ENCODE peak calls at places on chromosomes 4 and X, in four cellular contexts. U, P, S and V are unnamed samples.

GRCh38 chr4:84286048-84286447 is 213.0 kb downstream of the NKX6-1 start:
- DNase-seq in P (no peak), S (no peak), U (no peak), V (no peak)

GRCh38 chrX:96685205-96686099 is 810 bp downstream of the DIAPH2 start:
- DNase-seq in S (peak; percentile 30), U (peak; percentile 54), P (peak; percentile 6), V (peak; percentile 51)

GRCh38 chr4:149716728-149717127 is 98.9 kb downstream of the IQCM start:
- DNase-seq in U (no peak), S (no peak), P (no peak), V (no peak)

GRCh38 chrX:40158036-40158706 is 60.4 kb upstream of the BCOR start:
- DNase-seq in P (no peak), S (peak; percentile 83), U (peak; percentile 54), V (no peak)

GRCh38 chr4:4480685-4481393 is 61.0 kb downstream of the STX18 start:
- DNase-seq in P (no peak), U (no peak), S (peak; percentile 31), V (peak; percentile 94)

GRCh38 chrX:49177873-49178480 is 6.3 kb downstream of the PLP2 start:
- DNase-seq in U (no peak), P (no peak), S (no peak), V (no peak)

GRCh38 chr4:168618577-168619265 is 121.9 kb downstream of the PALLD start:
- DNase-seq in S (no peak), U (no peak), P (no peak), V (no peak)

GRCh38 chrX:106921637-106922036 is 1.4 kb downstream of the CLDN2 start:
- DNase-seq in U (no peak), P (no peak), S (no peak), V (no peak)

GRCh38 chr4:56906534-56906933 is 1.2 kb upstream of the REST start:
- DNase-seq in U (no peak), P (no peak), S (no peak), V (no peak)

GRCh38 chr4:104591505-104591904 is 96.8 kb upstream of the CXXC4 start:
- DNase-seq in U (peak; percentile 35), P (no peak), S (peak; percentile 78), V (no peak)

GRCh38 chrX:96004386-96004785 is 680.3 kb upstream of the DIAPH2 start:
- DNase-seq in S (no peak), P (no peak), U (no peak), V (peak; percentile 34)

GRCh38 chrX:72081605-72082320 is 50.0 kb downstream of the RTL5 start:
- DNase-seq in U (no peak), S (no peak), P (no peak), V (no peak)

GRCh38 chr4:183324619-183325018 is 2.4 kb upstream of the CLDN24 start:
- DNase-seq in S (no peak), P (no peak), U (no peak), V (no peak)

GRCh38 chr4:98565646-98566403 is 92.6 kb downstream of the TSPAN5 start:
- DNase-seq in P (no peak), U (no peak), S (no peak), V (no peak)

GRCh38 chrX:44105228-44105913 is 132.2 kb upstream of the NDP start:
- DNase-seq in P (no peak), U (no peak), S (peak; percentile 3), V (no peak)

GRCh38 chr4:138300616-138301015 is 58.5 kb upstream of the SLC7A11 start:
- DNase-seq in P (no peak), S (no peak), U (no peak), V (no peak)

GRCh38 chrX:71315917-71316316 is 14.4 kb downstream of the ITGB1BP2 start:
- DNase-seq in S (no peak), P (no peak), U (no peak), V (no peak)

GRCh38 chrX:20729421-20729820 is 462.7 kb upstream of the RPS6KA3 start:
- DNase-seq in U (no peak), P (no peak), S (no peak), V (no peak)

GRCh38 chr4:47837582-47838294 is at the start of gene CORIN:
- DNase-seq in S (peak; percentile 19), U (peak; percentile 55), P (no peak), V (no peak)

GRCh38 chr4:20017439-20017838 is 234.3 kb upstream of the SLIT2 start:
- DNase-seq in S (no peak), P (no peak), U (no peak), V (no peak)